ENCODE peak calls at places on chromosomes 2 and 18, in eight cellular contexts. T is PC-3, D is OCI-LY7, M is upper lobe of right lung, Q is cardiac muscle cell, B is body of pancreas, U is PC-9, C is heart left ventricle. J is an unnamed sample.

GRCh38 chr18:34131008-34131407 is 93.7 kb downstream of the NOL4 start:
- DNase-seq in T (no peak), U (no peak), Q (no peak), M (no peak), B (no peak), D (no peak), C (no peak), J (no peak)

GRCh38 chr2:36461039-36461681 is 105.6 kb downstream of the CRIM1 start:
- DNase-seq in B (no peak), Q (no peak), D (peak; percentile 47), T (peak; percentile 92), C (no peak), U (peak; percentile 94), M (no peak), J (peak; percentile 91)

GRCh38 chr2:193542762-193543161 is 1348.0 kb upstream of the TMEFF2 start:
- DNase-seq in Q (no peak), M (no peak), D (peak; percentile 53), T (no peak), C (no peak), U (no peak), B (no peak), J (no peak)

GRCh38 chr2:44602446-44602845 is 240.7 kb downstream of the CAMKMT start:
- DNase-seq in M (no peak), C (no peak), Q (no peak), D (no peak), B (no peak), U (no peak), T (no peak), J (no peak)

GRCh38 chr2:729363-729762 is 52.2 kb upstream of the TMEM18 start:
- DNase-seq in C (no peak), B (no peak), M (no peak), U (no peak), D (no peak), T (no peak), Q (no peak), J (no peak)

GRCh38 chr18:24544141-24544498 is 83.7 kb downstream of the HRH4 start:
- DNase-seq in T (peak; percentile 58), M (no peak), B (no peak), D (peak; percentile 21), Q (peak; percentile 61), U (no peak), C (no peak), J (no peak)

GRCh38 chr2:111155610-111156009 is 34.9 kb downstream of the BCL2L11 start:
- DNase-seq in C (no peak), M (no peak), T (no peak), Q (no peak), U (no peak), D (no peak), B (no peak), J (no peak)

GRCh38 chr2:239459056-239459455 is 58.2 kb upstream of the HDAC4 start:
- DNase-seq in D (no peak), M (no peak), C (no peak), Q (no peak), B (no peak), T (no peak), U (no peak), J (no peak)

GRCh38 chr2:54593249-54593648 is 130.2 kb upstream of the EML6 start:
- DNase-seq in M (no peak), B (no peak), C (no peak), U (no peak), Q (no peak), T (no peak), D (no peak), J (no peak)

GRCh38 chr2:40302751-40303150 is 149.1 kb downstream of the SLC8A1 start:
- DNase-seq in U (no peak), D (no peak), M (no peak), T (no peak), C (no peak), Q (no peak), B (no peak), J (no peak)

GRCh38 chr2:229133155-229133772 is 137.8 kb downstream of the PID1 start:
- DNase-seq in U (no peak), D (peak; percentile 1), B (no peak), M (no peak), Q (peak; percentile 37), C (no peak), T (peak; percentile 78), J (no peak)

GRCh38 chr2:166180951-166181812 is 53.4 kb upstream of the SCN1A start:
- DNase-seq in U (no peak), M (peak; percentile 65), B (peak; percentile 75), Q (peak; percentile 67), C (no peak), D (peak; percentile 45), T (peak; percentile 93), J (no peak)

GRCh38 chr2:238720232-238720672 is 127.6 kb upstream of the TWIST2 start:
- DNase-seq in Q (no peak), U (peak; percentile 46), M (peak; percentile 82), T (peak; percentile 71), D (peak; percentile 22), C (no peak), B (no peak), J (no peak)

GRCh38 chr2:11224887-11225286 is 69.6 kb downstream of the SLC66A3 start:
- DNase-seq in Q (no peak), T (no peak), U (no peak), M (no peak), C (no peak), B (no peak), D (no peak), J (no peak)

DNA sequence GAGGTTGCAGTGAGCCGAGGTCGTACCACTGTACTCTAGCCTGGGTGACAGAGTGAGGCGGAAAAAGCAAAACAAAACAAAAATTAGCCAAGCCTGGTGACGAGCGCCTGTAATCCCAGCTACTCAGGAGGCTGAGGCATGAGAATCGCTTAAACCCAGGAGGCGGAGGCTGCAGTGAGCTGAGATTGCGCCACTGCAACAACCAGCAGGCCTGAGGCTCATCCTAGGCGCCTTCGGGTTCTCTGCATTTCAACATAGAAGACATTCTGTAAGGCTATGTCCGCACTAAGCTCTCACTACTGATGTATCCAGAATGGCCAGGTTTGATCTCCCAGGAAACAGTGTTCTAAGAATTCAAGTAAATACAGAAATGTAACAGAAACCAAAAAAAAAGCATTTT is 23.5 kb downstream of the PTPN2 start:
- DNase-seq in B (no peak), Q (no peak), D (no peak), M (no peak), T (no peak), U (no peak), C (no peak), J (no peak)
- TF ChIP-seq CTCF in B (no peak), Q (no peak), D (no peak), M (no peak), T (no peak), U (no peak), C (no peak), J (no peak)

GRCh38 chr2:47161475-47161874 is 6.4 kb upstream of the STPG4 start:
- DNase-seq in T (no peak), M (no peak), B (no peak), Q (no peak), U (no peak), D (no peak), C (no peak), J (no peak)
- H3K36me3 ChIP-seq in T (peaks cover 68% of the 10 kb centered on the region), M (peaks cover 74% of the 10 kb centered on the region), B (peaks cover 8% of the 10 kb centered on the region), Q (peaks cover 48% of the 10 kb centered on the region), U (peaks cover 79% of the 10 kb centered on the region), D (peaks cover 94% of the 10 kb centered on the region), C (peaks cover 90% of the 10 kb centered on the region), J (peaks cover 3% of the 10 kb centered on the region)

DNA sequence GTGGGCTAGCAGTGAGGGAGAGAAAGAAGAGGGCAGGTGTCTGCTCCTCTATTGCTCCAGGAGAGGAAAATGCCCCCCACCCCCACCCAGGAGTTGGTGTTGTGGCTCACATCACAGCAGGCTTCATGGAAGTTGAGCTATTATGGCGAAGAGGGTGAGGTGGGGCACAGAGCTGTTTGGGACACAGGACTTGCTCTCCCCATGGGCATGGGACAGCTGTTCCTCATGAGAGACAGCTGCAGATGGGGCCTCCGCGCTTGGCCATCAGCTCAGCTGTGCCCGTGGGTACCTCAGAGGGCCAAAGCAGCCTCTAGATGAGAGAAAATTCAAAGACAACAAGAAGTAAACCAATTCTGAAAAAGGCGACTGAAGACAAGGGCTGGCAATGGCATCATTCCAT is 136.3 kb downstream of the BCL2 start:
- DNase-seq in Q (no peak), U (no peak), C (no peak), D (no peak), T (no peak), B (no peak), M (no peak), J (no peak)
- H3K4me3 ChIP-seq in Q (no peak overlapping the region), U (no peak overlapping the region), C (no peak overlapping the region), D (no peak overlapping the region), T (no peak overlapping the region), B (no peak overlapping the region), M (no peak overlapping the region), J (no peak overlapping the region)

GRCh38 chr2:156691014-156691413 is 254.8 kb downstream of the GPD2 start:
- DNase-seq in D (no peak), M (no peak), B (no peak), T (no peak), Q (no peak), C (no peak), U (no peak), J (no peak)
- TF ChIP-seq CTCF in D (no peak), M (no peak), B (no peak), T (no peak), Q (no peak), C (no peak), U (no peak), J (no peak)

DNA sequence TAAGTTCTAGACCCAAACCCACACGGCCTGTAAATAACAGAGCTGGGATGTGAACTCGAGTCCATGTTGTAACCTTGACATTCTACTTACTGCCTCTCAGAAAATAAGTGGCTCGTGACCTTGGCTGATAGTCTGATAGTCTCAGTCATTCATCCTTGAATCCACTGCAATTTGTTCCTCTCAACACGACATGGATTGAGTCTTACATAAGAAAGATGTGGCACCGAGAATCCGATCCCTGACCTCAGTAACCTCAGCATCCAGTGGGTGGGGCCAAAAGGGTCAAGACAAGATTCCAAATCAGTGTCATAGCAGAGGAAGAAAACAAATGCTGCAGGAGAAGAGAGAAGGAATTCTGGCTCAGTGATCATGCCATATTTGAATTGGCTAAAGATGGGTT is 97.6 kb downstream of the MAPRE2 start:
- DNase-seq in M (no peak), U (no peak), T (no peak), D (no peak), Q (peak; percentile 25), C (no peak), B (no peak), J (no peak)
- H3K36me3 ChIP-seq in M (peaks cover 40% of the 10 kb centered on the region), U (no peaks in the 10 kb centered on the region), T (no peaks in the 10 kb centered on the region), D (no peaks in the 10 kb centered on the region), Q (no peaks in the 10 kb centered on the region), C (peaks cover 91% of the 10 kb centered on the region), B (no peaks in the 10 kb centered on the region), J (no peaks in the 10 kb centered on the region)

DNA sequence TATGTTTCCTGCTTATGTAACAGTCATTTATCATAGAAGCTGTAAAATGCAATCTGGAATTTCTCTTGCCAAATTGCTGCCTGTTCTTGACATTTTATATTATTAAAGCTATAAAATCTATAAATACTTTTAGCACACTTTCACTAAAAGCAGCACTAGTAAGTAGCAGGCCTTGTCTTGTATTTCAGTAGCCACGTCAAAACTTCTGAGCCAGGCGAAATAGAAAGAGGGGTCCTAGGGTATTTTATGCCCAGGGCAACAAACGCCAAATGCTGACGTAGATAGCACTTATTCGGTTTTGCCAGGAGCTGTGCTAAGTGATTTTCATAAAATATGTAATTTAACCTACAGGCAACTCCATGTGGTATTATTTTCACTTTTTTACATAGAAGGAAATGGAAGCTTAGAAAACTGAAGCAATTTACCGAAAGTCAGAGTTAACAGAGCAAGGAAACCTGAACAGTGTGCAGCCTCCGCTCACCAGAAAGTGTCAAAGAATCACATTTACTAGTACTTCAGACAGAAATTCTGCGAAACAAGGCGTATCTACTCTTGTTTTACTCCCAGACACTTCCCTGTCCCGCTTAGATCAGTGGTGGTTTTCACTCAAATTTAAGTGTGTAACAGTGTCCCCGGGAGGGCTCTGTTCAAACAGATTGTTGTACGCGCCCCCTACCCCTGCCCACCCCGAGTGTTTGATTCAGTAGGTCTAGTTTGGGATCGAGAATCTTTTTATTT is 1.1 kb upstream of the CYP20A1 start:
- DNase-seq in B (no peak), U (no peak), C (no peak), T (no peak), D (peak; percentile 28), Q (no peak), M (no peak), J (no peak)
- H3K4me3 ChIP-seq in B (no peak overlapping the region), U (peak overlapping the region; percentile 97), C (peak overlapping the region; percentile 78), T (peak overlapping the region; percentile 95), D (peak overlapping the region; percentile 75), Q (no peak overlapping the region), M (peak overlapping the region; percentile 82), J (no peak overlapping the region)

J was measured in kidney epithelial cell.